ENCODE peak calls at places on chromosome 1, in four cellular contexts. M, G, S and V are unnamed samples.

GRCh38 chr1:223831755-223832636 is 13.8 kb downstream of the TP53BP2 start:
- DNase-seq in S (no peak), M (no peak), G (peak), V (no peak)

GRCh38 chr1:31203215-31203614 is 36.5 kb downstream of the NKAIN1 start:
- DNase-seq in G (no peak), M (no peak), S (peak), V (peak)

GRCh38 chr1:58748625-58749198 is 35.1 kb downstream of the JUN start:
- DNase-seq in M (no peak), G (no peak), S (no peak), V (no peak)

GRCh38 chr1:7608628-7609295 is 162.3 kb upstream of the VAMP3 start:
- DNase-seq in M (no peak), S (no peak), G (peak), V (no peak)

GRCh38 chr1:183291216-183291762 is 105.2 kb downstream of the LAMC2 start:
- DNase-seq in S (no peak), G (no peak), M (no peak), V (no peak)

GRCh38 chr1:245096330-245097066 is 58.3 kb upstream of the KIF26B start:
- DNase-seq in G (no peak), S (peak), M (no peak), V (no peak)

GRCh38 chr1:3186526-3186921 is 117.5 kb downstream of the PRDM16 start:
- DNase-seq in M (no peak), G (peak), S (no peak), V (no peak)

GRCh38 chr1:204259196-204259595 is 45.4 kb upstream of the GOLT1A start:
- DNase-seq in G (no peak), M (no peak), S (no peak), V (no peak)

GRCh38 chr1:27542463-27543273 is 52.7 kb upstream of the WASF2 start:
- DNase-seq in G (peak), S (no peak), M (peak), V (no peak)

GRCh38 chr1:32335951-32336867 is at the start of gene MARCKSL1:
- DNase-seq in G (peak), S (peak), M (peak), V (peak)

GRCh38 chr1:20483098-20483832 is 2.7 kb downstream of the CAMK2N1 start:
- DNase-seq in S (no peak), G (no peak), M (no peak), V (no peak)

GRCh38 chr1:100343897-100344296 is 8.4 kb upstream of the CDC14A start:
- DNase-seq in S (no peak), G (no peak), M (no peak), V (no peak)

GRCh38 chr1:94522304-94522703 is 19.3 kb downstream of the F3 start:
- DNase-seq in S (no peak), M (no peak), G (peak), V (no peak)

GRCh38 chr1:119611701-119612113 is 36.4 kb downstream of the ZNF697 start:
- DNase-seq in M (peak), S (peak), G (peak), V (peak)

GRCh38 chr1:240612811-240613210 is 856 bp upstream of the GREM2 start:
- DNase-seq in S (no peak), G (no peak), M (no peak), V (no peak)

GRCh38 chr1:74592580-74593355 is 80.4 kb upstream of the LRRC53 start:
- DNase-seq in M (no peak), S (no peak), G (no peak), V (no peak)